ENCODE peak calls at places on chromosomes 11 and 22, in six cellular contexts. One of them, this sample, is unnamed.

GRCh38 chr11:77517226-77517625 is 43.3 kb upstream of the PAK1 start:
- DNase-seq in IMR-90: no peak
- DNase-seq in mesendoderm: no peak
- DNase-seq in mesenchymal stem cell: no peak
- DNase-seq in H1: peak
- DNase-seq in H9: no peak
- DNase-seq in this sample: no peak

GRCh38 chr11:44313701-44314489 is 4.0 kb upstream of the ALX4 start:
- DNase-seq in IMR-90: no peak
- DNase-seq in mesendoderm: no peak
- DNase-seq in mesenchymal stem cell: no peak
- DNase-seq in H1: no peak
- DNase-seq in H9: no peak
- DNase-seq in this sample: no peak

GRCh38 chr22:26550498-26551033 is 38.3 kb upstream of the TFIP11 start:
- DNase-seq in IMR-90: peak
- DNase-seq in mesendoderm: peak
- DNase-seq in mesenchymal stem cell: peak
- DNase-seq in H1: no peak
- DNase-seq in H9: no peak
- DNase-seq in this sample: no peak

GRCh38 chr22:29142116-29142515 is 63.6 kb upstream of the EMID1 start:
- DNase-seq in IMR-90: no peak
- DNase-seq in mesendoderm: no peak
- DNase-seq in mesenchymal stem cell: no peak
- DNase-seq in H1: no peak
- DNase-seq in H9: no peak
- DNase-seq in this sample: no peak

GRCh38 chr11:118533769-118534729 is 3.1 kb downstream of the TMEM25 start:
- DNase-seq in IMR-90: no peak
- DNase-seq in mesendoderm: no peak
- DNase-seq in mesenchymal stem cell: no peak
- DNase-seq in H1: no peak
- DNase-seq in H9: no peak
- DNase-seq in this sample: no peak

GRCh38 chr11:130427581-130428211 is 713 bp downstream of the ADAMTS8 start:
- DNase-seq in IMR-90: no peak
- DNase-seq in mesendoderm: peak
- DNase-seq in mesenchymal stem cell: no peak
- DNase-seq in H1: peak
- DNase-seq in H9: peak
- DNase-seq in this sample: no peak

GRCh38 chr22:23227380-23227779 is 47.1 kb downstream of the BCR start:
- DNase-seq in IMR-90: no peak
- DNase-seq in mesendoderm: no peak
- DNase-seq in mesenchymal stem cell: no peak
- DNase-seq in H1: no peak
- DNase-seq in H9: no peak
- DNase-seq in this sample: no peak

GRCh38 chr22:27603823-27604190 is 197.7 kb downstream of the MN1 start:
- DNase-seq in IMR-90: no peak
- DNase-seq in mesendoderm: no peak
- DNase-seq in mesenchymal stem cell: no peak
- DNase-seq in H1: no peak
- DNase-seq in H9: no peak
- DNase-seq in this sample: no peak

GRCh38 chr11:1773711-1774550 is 10.2 kb upstream of the CTSD start:
- DNase-seq in IMR-90: no peak
- DNase-seq in mesendoderm: no peak
- DNase-seq in mesenchymal stem cell: no peak
- DNase-seq in H1: no peak
- DNase-seq in H9: no peak
- DNase-seq in this sample: no peak

GRCh38 chr11:83061883-83062282 is 9.8 kb downstream of the RAB30 start:
- DNase-seq in IMR-90: no peak
- DNase-seq in mesendoderm: no peak
- DNase-seq in mesenchymal stem cell: no peak
- DNase-seq in H1: no peak
- DNase-seq in H9: no peak
- DNase-seq in this sample: no peak

GRCh38 chr11:120205596-120206161 is 5.2 kb upstream of the OAF start:
- DNase-seq in IMR-90: peak
- DNase-seq in mesendoderm: no peak
- DNase-seq in mesenchymal stem cell: peak
- DNase-seq in H1: no peak
- DNase-seq in H9: no peak
- DNase-seq in this sample: no peak

GRCh38 chr22:27105142-27106025 is 448.0 kb downstream of the MIAT start:
- DNase-seq in IMR-90: peak
- DNase-seq in mesendoderm: no peak
- DNase-seq in mesenchymal stem cell: peak
- DNase-seq in H1: no peak
- DNase-seq in H9: no peak
- DNase-seq in this sample: no peak

GRCh38 chr11:45298718-45299117 is 12.6 kb upstream of the SYT13 start:
- DNase-seq in IMR-90: no peak
- DNase-seq in mesendoderm: peak
- DNase-seq in mesenchymal stem cell: no peak
- DNase-seq in H1: peak
- DNase-seq in H9: peak
- DNase-seq in this sample: no peak

GRCh38 chr11:90476442-90477007 is 253.7 kb upstream of the CHORDC1 start:
- DNase-seq in IMR-90: peak
- DNase-seq in mesendoderm: peak
- DNase-seq in mesenchymal stem cell: peak
- DNase-seq in H1: no peak
- DNase-seq in H9: peak
- DNase-seq in this sample: peak

GRCh38 chr22:21710156-21710555 is 25.4 kb downstream of the YPEL1 start:
- DNase-seq in IMR-90: peak
- DNase-seq in mesendoderm: no peak
- DNase-seq in mesenchymal stem cell: no peak
- DNase-seq in H1: no peak
- DNase-seq in H9: no peak
- DNase-seq in this sample: no peak

GRCh38 chr11:131064373-131064991 is 148.2 kb upstream of the SNX19 start:
- DNase-seq in IMR-90: peak
- DNase-seq in mesendoderm: peak
- DNase-seq in mesenchymal stem cell: peak
- DNase-seq in H1: peak
- DNase-seq in H9: peak
- DNase-seq in this sample: peak

GRCh38 chr11:3824714-3825472 is 15.9 kb downstream of the RHOG start:
- DNase-seq in IMR-90: no peak
- DNase-seq in mesendoderm: peak
- DNase-seq in mesenchymal stem cell: peak
- DNase-seq in H1: peak
- DNase-seq in H9: peak
- DNase-seq in this sample: no peak

GRCh38 chr11:112694244-112694643 is 267.0 kb upstream of the NCAM1 start:
- DNase-seq in IMR-90: no peak
- DNase-seq in mesendoderm: no peak
- DNase-seq in mesenchymal stem cell: no peak
- DNase-seq in H1: no peak
- DNase-seq in H9: no peak
- DNase-seq in this sample: no peak

GRCh38 chr11:66050581-66051231 is 1.5 kb upstream of the SF3B2 start:
- DNase-seq in IMR-90: no peak
- DNase-seq in mesendoderm: peak
- DNase-seq in mesenchymal stem cell: no peak
- DNase-seq in H1: peak
- DNase-seq in H9: no peak
- DNase-seq in this sample: no peak

GRCh38 chr22:19610518-19611253 is 86.5 kb upstream of the CLDN5 start:
- DNase-seq in IMR-90: no peak
- DNase-seq in mesendoderm: no peak
- DNase-seq in mesenchymal stem cell: no peak
- DNase-seq in H1: no peak
- DNase-seq in H9: peak
- DNase-seq in this sample: no peak

GRCh38 chr11:111735262-111736116 is 30.7 kb downstream of the PPP2R1B start:
- DNase-seq in IMR-90: peak
- DNase-seq in mesendoderm: peak
- DNase-seq in mesenchymal stem cell: peak
- DNase-seq in H1: no peak
- DNase-seq in H9: no peak
- DNase-seq in this sample: no peak

GRCh38 chr11:97502201-97502600 is 1112.4 kb downstream of the JRKL start:
- DNase-seq in IMR-90: no peak
- DNase-seq in mesendoderm: no peak
- DNase-seq in mesenchymal stem cell: peak
- DNase-seq in H1: no peak
- DNase-seq in H9: no peak
- DNase-seq in this sample: no peak

GRCh38 chr11:60913793-60914619 is at the start of gene TMEM109:
- DNase-seq in IMR-90: peak
- DNase-seq in mesendoderm: peak
- DNase-seq in mesenchymal stem cell: peak
- DNase-seq in H1: peak
- DNase-seq in H9: peak
- DNase-seq in this sample: peak
- H2AK5ac ChIP-seq in IMR-90: peak
- H2AK5ac ChIP-seq in mesendoderm: no peak
- H2AK5ac ChIP-seq in mesenchymal stem cell: no peak
- H2AK5ac ChIP-seq in H1: no peak
- H2AK5ac ChIP-seq in H9: no peak
- H2AK5ac ChIP-seq in this sample: peak

DNA sequence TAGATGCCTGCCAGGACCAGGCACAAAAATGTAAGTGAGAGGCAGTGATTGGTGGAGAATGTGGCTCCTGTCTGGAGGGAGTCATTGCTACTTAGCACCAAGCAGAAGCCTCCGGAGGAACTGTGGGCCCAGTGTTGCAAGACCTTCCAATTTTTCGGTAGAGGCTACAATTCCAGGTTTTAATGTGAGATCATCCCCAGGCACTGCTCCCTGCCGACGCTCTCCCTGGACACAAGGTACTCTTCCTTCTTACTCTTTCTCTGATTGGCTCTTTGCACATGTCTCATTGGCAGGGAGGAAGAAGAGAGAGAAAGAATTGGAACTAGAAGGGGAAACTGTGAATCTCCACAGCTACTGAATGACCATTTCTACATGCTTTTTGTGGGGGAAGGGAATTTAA is 53.7 kb upstream of the EP300 start:
- DNase-seq in IMR-90: no peak
- DNase-seq in mesendoderm: no peak
- DNase-seq in mesenchymal stem cell: no peak
- DNase-seq in H1: no peak
- DNase-seq in H9: no peak
- DNase-seq in this sample: no peak
- H2BK15ac ChIP-seq in IMR-90: no peak
- H2BK15ac ChIP-seq in mesendoderm: no peak
- H2BK15ac ChIP-seq in mesenchymal stem cell: no peak
- H2BK15ac ChIP-seq in H1: no peak
- H2BK15ac ChIP-seq in H9: no peak
- H2BK15ac ChIP-seq in this sample: no peak

DNA sequence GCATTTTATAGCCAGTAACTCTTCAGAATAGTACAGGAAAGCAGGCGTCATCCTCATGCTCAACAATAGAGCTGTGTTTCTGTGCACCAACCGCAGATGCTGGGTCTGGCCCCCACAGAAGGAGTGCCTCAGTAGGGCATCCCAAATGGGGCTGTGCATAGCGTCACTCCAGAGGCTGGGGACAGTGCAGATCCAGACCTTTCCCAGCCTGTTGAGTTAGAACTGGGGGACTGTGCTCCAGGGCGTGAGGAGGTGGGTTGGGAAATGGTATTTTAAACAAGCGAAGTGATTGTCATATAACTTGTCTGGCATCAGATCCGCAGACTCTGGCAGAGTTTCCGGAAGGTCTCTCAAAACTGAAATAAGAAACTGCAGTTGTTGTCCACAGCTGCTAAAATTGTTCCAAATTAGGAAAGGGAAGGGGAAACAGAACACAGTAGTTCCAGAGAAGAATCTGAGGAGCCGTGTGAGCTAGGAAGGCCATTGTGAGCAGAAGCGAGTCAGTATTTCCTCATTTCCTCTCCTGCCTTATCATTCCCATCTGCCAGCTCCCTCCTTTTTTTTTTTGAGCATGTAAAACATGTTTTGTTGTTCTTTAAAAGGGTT is 52.2 kb downstream of the JAM3 start:
- DNase-seq in IMR-90: peak
- DNase-seq in mesendoderm: peak
- DNase-seq in mesenchymal stem cell: peak
- DNase-seq in H1: no peak
- DNase-seq in H9: no peak
- DNase-seq in this sample: no peak
- H2BK120ac ChIP-seq in IMR-90: peak
- H2BK120ac ChIP-seq in mesendoderm: no peak
- H2BK120ac ChIP-seq in mesenchymal stem cell: no peak
- H2BK120ac ChIP-seq in H1: no peak
- H2BK120ac ChIP-seq in H9: no peak
- H2BK120ac ChIP-seq in this sample: no peak

GRCh38 chr11:61744181-61744580 is 8.3 kb upstream of the MYRF start:
- DNase-seq in IMR-90: peak
- DNase-seq in mesendoderm: no peak
- DNase-seq in mesenchymal stem cell: no peak
- DNase-seq in H1: no peak
- DNase-seq in H9: no peak
- DNase-seq in this sample: no peak

GRCh38 chr11:61747389-61748285 is 4.8 kb upstream of the MYRF start:
- DNase-seq in IMR-90: peak
- DNase-seq in mesendoderm: peak
- DNase-seq in mesenchymal stem cell: peak
- DNase-seq in H1: peak
- DNase-seq in H9: peak
- DNase-seq in this sample: peak

GRCh38 chr11:61744609-61745156 is 7.8 kb upstream of the MYRF start:
- DNase-seq in IMR-90: no peak
- DNase-seq in mesendoderm: no peak
- DNase-seq in mesenchymal stem cell: no peak
- DNase-seq in H1: no peak
- DNase-seq in H9: no peak
- DNase-seq in this sample: no peak

GRCh38 chr11:61745796-61746653 is 6.4 kb upstream of the MYRF start:
- DNase-seq in IMR-90: no peak
- DNase-seq in mesendoderm: no peak
- DNase-seq in mesenchymal stem cell: no peak
- DNase-seq in H1: no peak
- DNase-seq in H9: no peak
- DNase-seq in this sample: no peak

DNA sequence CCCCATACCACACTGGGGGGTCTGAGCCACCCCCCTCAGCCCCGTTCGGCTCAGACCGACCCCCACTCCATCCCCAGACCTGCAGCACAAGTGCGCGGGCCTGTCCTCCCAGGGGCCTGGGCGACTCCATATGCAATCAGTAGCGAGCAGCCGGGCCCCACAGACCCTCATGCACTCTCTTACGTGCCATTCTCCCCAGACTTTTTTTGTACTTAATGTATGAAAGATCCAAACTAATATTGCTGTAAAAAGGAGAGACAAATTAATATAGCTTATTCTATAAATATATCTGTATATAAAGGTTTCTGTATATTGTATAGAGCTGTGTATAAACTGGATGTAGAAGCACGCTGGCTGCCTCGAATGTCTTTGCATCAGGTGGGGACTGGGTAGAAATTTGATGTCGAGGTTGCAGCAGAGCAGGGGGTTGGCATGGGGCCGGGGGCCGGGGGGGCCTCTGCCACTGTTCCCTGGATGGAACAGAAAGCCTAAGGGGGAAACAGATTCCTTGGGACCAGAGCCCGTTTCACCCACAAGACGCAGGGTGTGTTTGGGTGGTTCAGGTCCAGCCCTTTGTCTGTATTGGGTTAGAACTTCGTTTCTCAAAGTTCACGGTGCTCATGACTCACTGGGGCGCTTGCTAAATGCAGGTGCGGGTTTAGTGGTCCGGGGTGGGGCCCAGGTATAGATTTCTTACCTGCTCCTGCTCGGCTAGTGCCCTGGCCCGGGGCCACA is 5.6 kb upstream of the MYRF start:
- DNase-seq in IMR-90: no peak
- DNase-seq in mesendoderm: no peak
- DNase-seq in mesenchymal stem cell: no peak
- DNase-seq in H1: no peak
- DNase-seq in H9: no peak
- DNase-seq in this sample: no peak
- H2AK5ac ChIP-seq in IMR-90: no peak
- H2AK5ac ChIP-seq in mesendoderm: no peak
- H2AK5ac ChIP-seq in mesenchymal stem cell: peak
- H2AK5ac ChIP-seq in H1: no peak
- H2AK5ac ChIP-seq in H9: no peak
- H2AK5ac ChIP-seq in this sample: peak